ENCODE peak calls at places on chromosome 1, in ten cellular contexts. M is NCI-H1092, Q is cardiac septum, F is T-helper 17 cell, G is NCI-H1694 treated with DMSO at 0.1 percent for 48 hours, K is transverse colon, C is ascending aorta, I is GM10248, U is B cell, O is mesenchymal stem cell. B is an unnamed sample.

GRCh38 chr1:20735581-20736111 is 3.1 kb upstream of the SH2D5 start:
- DNase-seq in M (no peak), Q (no peak), F (no peak), G (no peak), K (no peak), C (peak; percentile 38), I (no peak), U (no peak), O (no peak), B (no peak)

GRCh38 chr1:202214089-202214843 is 20.7 kb downstream of the LGR6 start:
- DNase-seq in M (no peak), Q (no peak), F (no peak), G (no peak), K (peak; percentile 38), C (no peak), I (no peak), U (no peak), O (no peak), B (no peak)

GRCh38 chr1:200535605-200536004 is 84.9 kb downstream of the KIF14 start:
- DNase-seq in M (peak; percentile 16), Q (no peak), F (no peak), G (peak; percentile 28), K (peak; percentile 36), C (no peak), I (peak; percentile 36), U (no peak), O (no peak), B (peak; percentile 74)

GRCh38 chr1:246005067-246005466 is 502.0 kb downstream of the SMYD3 start:
- DNase-seq in M (no peak), Q (no peak), F (no peak), G (peak; percentile 15), K (no peak), C (no peak), I (no peak), U (no peak), O (peak; percentile 92), B (peak; percentile 38)

GRCh38 chr1:159927887-159928431 is 2.7 kb upstream of the TAGLN2 start:
- DNase-seq in M (no peak), Q (no peak), F (no peak), G (peak; percentile 63), K (no peak), C (no peak), I (no peak), U (no peak), O (no peak), B (no peak)

GRCh38 chr1:156692958-156693857 is 12.2 kb downstream of the CRABP2 start:
- DNase-seq in M (no peak), Q (no peak), F (no peak), G (no peak), K (peak; percentile 22), C (no peak), I (no peak), U (no peak), O (no peak), B (no peak)

GRCh38 chr1:12447301-12447700 is 170.7 kb downstream of the DHRS3 start:
- DNase-seq in M (no peak), Q (no peak), F (no peak), G (no peak), K (no peak), C (no peak), I (no peak), U (no peak), O (no peak), B (no peak)

GRCh38 chr1:2637472-2637871 is 4.7 kb upstream of the MMEL1 start:
- DNase-seq in M (no peak), Q (peak; percentile 49), F (no peak), G (no peak), K (no peak), C (peak; percentile 40), I (no peak), U (no peak), O (no peak), B (no peak)

B was measured in H54.